ENCODE peak calls at places on chromosomes 3 and 15, in seven cellular contexts. L is cardiac muscle cell; W is naive thymus-derived CD8-positive, alpha-beta T cell; G is AG08395; A is OCI-LY7; B is HEK293T; X is T1000. M is an unnamed sample.
A peak's percentile ranks its signal among the peaks of the same experiment; 100 is the strongest.

GRCh38 chr3:146823622-146824021 is 218.5 kb upstream of the PLSCR5 start:
- DNase-seq in L (no peak), X (no peak), A (no peak), W (no peak), B (no peak), G (no peak), M (no peak)

GRCh38 chr3:194270627-194271458 is 80.3 kb downstream of the CPN2 start:
- DNase-seq in W (no peak), G (peak; percentile 64), B (no peak), L (peak; percentile 75), A (no peak), X (no peak), M (peak; percentile 59)

GRCh38 chr3:56915969-56916586 is 114.3 kb upstream of the ARHGEF3 start:
- DNase-seq in X (no peak), W (peak; percentile 61), L (no peak), G (no peak), B (no peak), A (peak; percentile 85), M (no peak)

GRCh38 chr3:21694506-21694905 is 56.5 kb downstream of the ZNF385D start:
- DNase-seq in A (no peak), G (no peak), B (no peak), W (no peak), L (no peak), X (no peak), M (no peak)

GRCh38 chr3:142609136-142609535 is 12.9 kb downstream of the PLS1 start:
- DNase-seq in B (no peak), G (no peak), L (no peak), A (no peak), X (no peak), W (no peak), M (no peak)

GRCh38 chr3:159416854-159417253 is 571.8 kb upstream of the IL12A start:
- DNase-seq in X (no peak), G (no peak), B (peak; percentile 14), W (no peak), L (peak; percentile 19), A (no peak), M (no peak)

GRCh38 chr3:98770261-98771039 is 7.3 kb downstream of the ST3GAL6 start:
- DNase-seq in B (no peak), X (no peak), L (no peak), W (peak; percentile 3), A (no peak), G (no peak), M (peak; percentile 11)

GRCh38 chr15:56805466-56806146 is 72.3 kb upstream of the ZNF280D start:
- DNase-seq in A (no peak), B (no peak), L (peak; percentile 91), X (no peak), W (no peak), G (peak; percentile 82), M (no peak)

GRCh38 chr3:185402561-185402960 is 39.6 kb downstream of the MAP3K13 start:
- DNase-seq in B (peak; percentile 15), X (no peak), G (peak; percentile 24), L (peak; percentile 84), A (no peak), W (no peak), M (no peak)

GRCh38 chr3:46858996-46859710 is 4.1 kb downstream of the MYL3 start:
- DNase-seq in A (no peak), X (no peak), G (no peak), B (no peak), L (no peak), W (no peak), M (no peak)

GRCh38 chr3:31041161-31041978 is 146.9 kb upstream of the GADL1 start:
- DNase-seq in L (peak; percentile 51), A (no peak), G (peak; percentile 89), W (no peak), X (peak; percentile 65), B (no peak), M (no peak)

GRCh38 chr3:123027292-123028232 is at the start of gene SEMA5B:
- DNase-seq in G (peak; percentile 25), W (no peak), L (peak; percentile 26), X (no peak), A (no peak), B (peak; percentile 64), M (peak; percentile 27)

GRCh38 chr3:185332026-185332735 is 30.8 kb upstream of the MAP3K13 start:
- DNase-seq in L (peak; percentile 77), A (no peak), G (no peak), B (no peak), W (no peak), X (no peak), M (no peak)

GRCh38 chr3:102091358-102091757 is 242.0 kb downstream of the NFKBIZ start:
- DNase-seq in B (no peak), A (no peak), G (no peak), W (no peak), L (no peak), X (no peak), M (no peak)

GRCh38 chr3:126816323-126816722 is 112.3 kb downstream of the CHCHD6 start:
- DNase-seq in L (no peak), B (no peak), W (no peak), A (no peak), X (no peak), G (no peak), M (no peak)

GRCh38 chr15:57340673-57341259 is 35.5 kb upstream of the CGNL1 start:
- DNase-seq in A (peak; percentile 56), B (peak; percentile 39), W (no peak), G (peak; percentile 54), X (no peak), L (peak; percentile 76), M (peak; percentile 51)

GRCh38 chr3:10242182-10243065 is 5.8 kb upstream of the TATDN2 start:
- DNase-seq in W (peak; percentile 70), L (peak; percentile 82), B (no peak), X (no peak), G (peak; percentile 76), A (peak; percentile 50), M (no peak)

GRCh38 chr15:66613743-66614142 is 47.9 kb upstream of the LCTL start:
- DNase-seq in B (no peak), W (no peak), A (no peak), G (no peak), L (no peak), X (no peak), M (no peak)

GRCh38 chr3:58093573-58094195 is 85.5 kb downstream of the FLNB start:
- DNase-seq in L (peak; percentile 72), W (no peak), B (no peak), X (peak; percentile 63), G (no peak), A (no peak), M (no peak)

GRCh38 chr15:49438970-49439631 is 16.1 kb downstream of the FGF7 start:
- DNase-seq in B (no peak), L (peak; percentile 68), X (no peak), A (peak; percentile 20), W (no peak), G (no peak), M (no peak)

GRCh38 chr3:4972652-4973643 is 6.3 kb upstream of the BHLHE40 start:
- DNase-seq in W (no peak), X (no peak), L (no peak), B (no peak), A (no peak), G (no peak), M (no peak)

GRCh38 chr3:64187065-64187959 is 38.0 kb downstream of the PRICKLE2 start:
- DNase-seq in X (peak; percentile 89), W (no peak), G (peak; percentile 83), B (peak; percentile 51), A (no peak), L (peak; percentile 95), M (no peak)

GRCh38 chr15:45231061-45231576 is 20.9 kb upstream of the SLC28A2 start:
- DNase-seq in B (no peak), L (no peak), G (no peak), W (no peak), X (no peak), A (no peak), M (no peak)

GRCh38 chr3:65196663-65197062 is 508.9 kb upstream of the ADAMTS9 start:
- DNase-seq in L (peak; percentile 21), W (no peak), X (no peak), A (no peak), G (peak; percentile 16), B (no peak), M (no peak)

GRCh38 chr3:166593776-166594175 is 756.6 kb upstream of the BCHE start:
- DNase-seq in G (no peak), B (no peak), W (no peak), A (no peak), L (no peak), X (no peak), M (no peak)

GRCh38 chr15:96330450-96331140 is at the start of gene NR2F2:
- DNase-seq in X (peak; percentile 84), B (peak; percentile 94), A (no peak), G (peak; percentile 96), L (peak; percentile 99), W (peak; percentile 16), M (peak; percentile 91)

GRCh38 chr3:150054635-150055034 is 83.9 kb upstream of the PFN2 start:
- DNase-seq in X (no peak), L (no peak), B (no peak), A (no peak), G (no peak), W (no peak), M (no peak)

GRCh38 chr15:74616020-74616939 is 644 bp downstream of the CLK3 start:
- DNase-seq in L (peak; percentile 73), G (peak; percentile 60), W (peak; percentile 83), X (no peak), B (peak; percentile 37), A (peak; percentile 56), M (no peak)

M was measured in cerebellum.